ENCODE peak calls at places on chromosomes 4 and X, in nine cellular contexts. M is neuronal stem cell, G is breast epithelium, W is Karpas-422, R is prostate gland, L is Peyer's patch, B is uterus, Y is spleen, D is trophoblast cell. J is an unnamed sample. For H3K4me1, the result is how much of the 10 kb centered on the place peaks cover.

GRCh38 chr4:81405900-81406401 is 65.8 kb downstream of the RASGEF1B start:
- DNase-seq in W (peak), G (no peak), L (no peak), Y (no peak), B (peak), D (peak), M (peak), R (peak), J (no peak)

GRCh38 chrX:68833855-68834331 is 5.1 kb downstream of the EFNB1 start:
- DNase-seq in B (no peak), G (no peak), L (peak), M (no peak), R (no peak), W (peak), Y (no peak), D (peak), J (no peak)

GRCh38 chr4:114151-114550 is 10.2 kb upstream of the ZNF718 start:
- DNase-seq in L (no peak), D (no peak), W (no peak), B (no peak), M (no peak), Y (no peak), R (no peak), G (no peak), J (no peak)

GRCh38 chr4:154928640-154929257 is 147.7 kb downstream of the RBM46 start:
- DNase-seq in B (no peak), M (peak), L (no peak), G (no peak), Y (no peak), R (no peak), W (no peak), D (no peak), J (no peak)

GRCh38 chr4:7573692-7574091 is 139.0 kb upstream of the PSAPL1 start:
- DNase-seq in Y (no peak), R (no peak), B (no peak), W (no peak), D (no peak), G (no peak), M (no peak), L (no peak), J (no peak)

GRCh38 chr4:16827762-16828724 is 70.4 kb downstream of the LDB2 start:
- DNase-seq in W (no peak), D (no peak), M (no peak), Y (no peak), G (no peak), L (no peak), R (no peak), B (no peak), J (no peak)

GRCh38 chr4:84814100-84814750 is 152.3 kb downstream of the WDFY3 start:
- DNase-seq in M (no peak), L (no peak), G (no peak), W (no peak), D (peak), R (no peak), Y (no peak), B (peak), J (no peak)

GRCh38 chr4:144646523-144647094 is 653 bp downstream of the HHIP start:
- DNase-seq in W (no peak), B (no peak), M (no peak), D (no peak), L (no peak), Y (no peak), G (no peak), R (no peak), J (no peak)

GRCh38 chrX:40090050-40090804 is 7.5 kb downstream of the BCOR start:
- DNase-seq in M (no peak), L (peak), W (no peak), B (peak), G (no peak), Y (peak), D (no peak), R (peak), J (peak)

GRCh38 chr4:135177323-135177722 is 975.7 kb upstream of the PABPC4L start:
- DNase-seq in D (no peak), L (no peak), B (no peak), W (no peak), Y (no peak), G (no peak), R (no peak), M (no peak), J (no peak)

GRCh38 chr4:140469806-140470733 is 28.0 kb downstream of the MGAT4D start:
- DNase-seq in L (no peak), W (no peak), G (no peak), R (no peak), M (no peak), D (no peak), Y (peak), B (no peak), J (no peak)

GRCh38 chrX:34638116-34638515 is 19.0 kb downstream of the TMEM47 start:
- DNase-seq in Y (no peak), B (no peak), W (peak), G (no peak), M (no peak), D (no peak), L (no peak), R (peak), J (no peak)

GRCh38 chr4:123671633-123672404 is 275.2 kb downstream of the SPRY1 start:
- DNase-seq in W (no peak), G (no peak), M (no peak), Y (no peak), L (no peak), B (no peak), R (no peak), D (no peak), J (no peak)

GRCh38 chrX:115679460-115679859 is 118.5 kb downstream of the PLS3 start:
- DNase-seq in D (no peak), M (no peak), W (peak), G (no peak), Y (no peak), L (no peak), B (no peak), R (no peak), J (no peak)

GRCh38 chr4:38189445-38189844 is 229.2 kb downstream of the PTTG2 start:
- DNase-seq in B (no peak), R (no peak), G (no peak), W (no peak), M (no peak), L (no peak), D (peak), Y (no peak), J (no peak)

GRCh38 chrX:133859336-133859735 is 126.1 kb downstream of the GPC3 start:
- DNase-seq in G (no peak), M (no peak), B (no peak), R (no peak), L (no peak), Y (no peak), D (no peak), W (no peak), J (no peak)

GRCh38 chr4:176569301-176569700 is 223.4 kb downstream of the VEGFC start:
- DNase-seq in R (no peak), L (no peak), W (no peak), B (no peak), G (no peak), M (no peak), Y (no peak), D (no peak), J (no peak)

GRCh38 chrX:39869846-39870601 is 227.7 kb downstream of the BCOR start:
- DNase-seq in G (no peak), L (peak), M (no peak), D (no peak), Y (no peak), B (no peak), R (no peak), W (no peak), J (no peak)

GRCh38 chr4:169305651-169306050 is 34.9 kb upstream of the SH3RF1 start:
- DNase-seq in L (no peak), Y (no peak), R (no peak), W (no peak), B (no peak), D (no peak), M (no peak), G (no peak), J (no peak)

GRCh38 chrX:39830414-39830813 is 267.3 kb downstream of the BCOR start:
- DNase-seq in D (no peak), Y (no peak), L (no peak), G (no peak), M (no peak), B (no peak), R (peak), W (no peak), J (no peak)

GRCh38 chr4:180674629-180675367 is 1568.4 kb upstream of the TENM3 start:
- DNase-seq in Y (no peak), L (no peak), R (no peak), M (no peak), G (no peak), W (no peak), B (no peak), D (no peak), J (no peak)

GRCh38 chrX:101078716-101079115 is at the start of gene TMEM35A:
- DNase-seq in Y (no peak), B (no peak), L (no peak), R (no peak), W (no peak), D (no peak), G (no peak), M (no peak), J (no peak)

GRCh38 chr4:79662651-79663050 is 254.6 kb upstream of the GK2 start:
- DNase-seq in M (no peak), Y (no peak), R (no peak), B (no peak), G (no peak), L (no peak), D (peak), W (no peak), J (no peak)

GRCh38 chr4:14994242-14994641 is 8.0 kb upstream of the CPEB2 start:
- DNase-seq in Y (no peak), M (no peak), B (no peak), G (no peak), R (no peak), D (peak), L (no peak), W (no peak), J (no peak)

GRCh38 chr4:151389316-151389715 is 19.7 kb upstream of the FHIP1A start:
- DNase-seq in Y (no peak), D (peak), B (no peak), L (no peak), G (no peak), M (no peak), R (no peak), W (no peak), J (no peak)

GRCh38 chr4:2256781-2257191 is 5.1 kb downstream of the MXD4 start:
- DNase-seq in B (peak), Y (peak), M (no peak), G (peak), R (peak), W (no peak), D (no peak), L (peak), J (peak)
- H3K4me1 ChIP-seq in B (under half), Y (half or more), M (under half), G (under half), R (under half), W (under half), D (under half), L (half or more), J (half or more)

DNA sequence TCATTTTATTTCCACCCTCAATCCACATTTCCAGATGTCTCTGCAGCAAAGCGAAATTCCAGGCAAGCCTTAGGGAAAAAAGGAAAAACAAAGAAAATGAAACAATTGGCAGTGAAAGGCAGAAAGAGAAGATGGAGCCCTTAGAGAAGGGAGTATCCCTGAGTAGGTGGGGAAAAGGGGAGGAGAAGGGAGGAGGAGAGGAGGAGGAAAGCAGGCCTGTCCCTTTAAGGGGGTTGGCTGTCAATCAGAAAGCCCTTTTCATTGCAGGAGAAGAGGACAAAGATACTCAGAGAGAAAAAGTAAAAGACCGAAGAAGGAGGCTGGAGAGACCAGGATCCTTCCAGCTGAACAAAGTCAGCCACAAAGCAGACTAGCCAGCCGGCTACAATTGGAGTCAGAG is at the start of gene PLP1:
- DNase-seq in G (no peak), Y (no peak), B (no peak), R (no peak), L (no peak), W (no peak), M (no peak), D (no peak), J (no peak)
- H3K4me1 ChIP-seq in G (under half), Y (under half), B (under half), R (under half), L (under half), W (under half), M (under half), D (under half), J (under half)

DNA sequence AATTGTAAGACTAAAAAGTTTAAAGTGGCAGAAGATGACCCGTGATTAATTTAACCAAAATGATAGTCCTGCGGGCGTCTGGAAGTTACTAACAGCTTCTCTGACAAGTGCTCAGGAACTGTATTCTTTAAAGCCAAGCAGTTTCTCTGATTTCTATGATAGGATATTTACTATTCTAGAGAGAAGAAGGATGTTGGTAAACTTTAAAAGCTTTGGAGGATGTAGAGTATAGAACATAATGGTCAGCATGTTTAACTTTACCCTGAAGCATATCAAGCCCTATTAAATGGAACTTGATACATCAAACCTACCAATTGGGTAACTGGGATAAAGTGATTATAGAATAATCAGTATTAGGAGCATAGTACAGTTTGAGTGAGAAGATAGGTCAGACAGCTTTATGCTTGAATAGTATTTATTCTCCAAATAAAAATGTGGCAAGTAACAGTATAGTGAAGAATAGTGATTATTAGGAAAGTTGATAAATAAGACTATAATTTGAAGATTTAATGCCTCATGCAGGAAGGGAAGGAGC is 1.8 kb downstream of the STIM2 start:
- DNase-seq in D (no peak), Y (no peak), M (no peak), W (peak), L (no peak), B (no peak), R (no peak), G (no peak), J (no peak)
- H3K4me1 ChIP-seq in D (under half), Y (half or more), M (under half), W (half or more), L (under half), B (under half), R (under half), G (under half), J (half or more)

GRCh38 chrX:42943051-42943450 is 165.1 kb upstream of the PPP1R2C start:
- DNase-seq in B (no peak), M (no peak), Y (no peak), D (no peak), R (no peak), G (no peak), L (peak), W (no peak), J (no peak)

GRCh38 chrX:42941671-42942070 is 163.7 kb upstream of the PPP1R2C start:
- DNase-seq in R (no peak), W (no peak), G (no peak), M (no peak), B (no peak), D (no peak), Y (no peak), L (no peak), J (no peak)

GRCh38 chrX:42948723-42949122 is 170.8 kb upstream of the PPP1R2C start:
- DNase-seq in W (no peak), L (no peak), D (no peak), B (no peak), R (no peak), M (no peak), Y (no peak), G (no peak), J (no peak)

GRCh38 chrX:42946544-42947223 is 168.7 kb upstream of the PPP1R2C start:
- DNase-seq in W (no peak), L (no peak), Y (no peak), G (no peak), M (no peak), D (no peak), B (no peak), R (no peak), J (no peak)

DNA sequence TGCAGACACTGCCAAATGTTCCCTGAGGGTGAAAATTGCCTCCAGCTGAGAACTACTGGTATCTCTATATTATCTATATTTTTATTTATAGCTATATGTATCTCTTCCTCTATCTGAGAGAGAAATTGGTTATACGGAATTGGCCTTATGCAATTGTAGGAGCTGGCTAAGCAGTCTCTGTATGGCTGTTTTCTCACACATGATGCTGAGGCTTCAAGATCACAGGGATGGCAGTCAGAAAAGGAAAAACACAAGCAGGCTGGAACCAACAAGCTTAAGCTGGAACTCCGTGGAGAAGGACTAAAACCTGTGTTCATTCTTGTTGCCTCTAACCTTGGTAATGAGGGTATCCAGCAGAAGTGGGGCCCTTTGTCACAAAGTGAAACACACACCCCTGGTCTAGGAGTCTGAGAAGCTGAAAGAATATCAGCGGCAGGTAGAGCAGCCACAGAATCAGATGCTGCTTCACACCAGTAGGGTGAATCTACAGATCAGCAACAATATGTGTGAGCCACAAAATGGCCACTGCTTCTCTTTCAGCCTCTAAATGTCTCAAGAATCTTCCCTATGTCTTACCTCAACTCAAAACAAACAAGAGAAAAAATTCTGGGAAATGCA is 166.5 kb upstream of the PPP1R2C start:
- DNase-seq in D (no peak), L (no peak), R (no peak), Y (no peak), G (no peak), B (no peak), W (no peak), M (no peak), J (no peak)
- H3K4me1 ChIP-seq in D (under half), L (under half), R (under half), Y (under half), G (under half), B (under half), W (under half), M (under half), J (under half)

J was measured in upper lobe of right lung.